ENCODE peak calls at places on chromosomes 3 and 15, in seven cellular contexts. P is colonic mucosa, X is ascending aorta, J is kidney, G is BE2C, N is A549, A is foreskin keratinocyte. Z is an unnamed sample.

GRCh38 chr3:139427283-139428060 is 38.0 kb upstream of the COPB2 start:
- DNase-seq in P (no peak), X (no peak), J (no peak), G (peak; percentile 23), N (peak; percentile 49), A (peak; percentile 26), Z (peak; percentile 92)

GRCh38 chr3:51794202-51794601 is 15.2 kb upstream of the IQCF6 start:
- DNase-seq in P (no peak), X (no peak), J (no peak), G (no peak), N (no peak), A (no peak), Z (no peak)

GRCh38 chr15:23422946-23423708 is 23.9 kb downstream of the GOLGA6L2 start:
- DNase-seq in P (no peak), X (no peak), J (peak; percentile 43), G (no peak), N (no peak), A (no peak), Z (no peak)

GRCh38 chr3:134054881-134055280 is 25.2 kb upstream of the SLCO2A1 start:
- DNase-seq in P (no peak), X (no peak), J (no peak), G (no peak), N (no peak), A (no peak), Z (no peak)

GRCh38 chr15:90749754-90750153 is 32.6 kb downstream of the BLM start:
- DNase-seq in P (no peak), X (no peak), J (no peak), G (no peak), N (no peak), A (no peak), Z (peak; percentile 21)

GRCh38 chr3:70519913-70520659 is 207.6 kb upstream of the MDFIC2 start:
- DNase-seq in P (no peak), X (no peak), J (no peak), G (no peak), N (no peak), A (no peak), Z (no peak)

GRCh38 chr15:90954712-90955671 is at the start of gene RCCD1:
- DNase-seq in P (peak; percentile 97), X (peak; percentile 84), J (peak; percentile 98), G (peak; percentile 96), N (peak; percentile 100), A (peak; percentile 77), Z (peak; percentile 97)

GRCh38 chr15:36465304-36465703 is 114.1 kb upstream of the CDIN1 start:
- DNase-seq in P (no peak), X (no peak), J (no peak), G (no peak), N (no peak), A (no peak), Z (no peak)

GRCh38 chr3:66763294-66763693 is 234.8 kb upstream of the KBTBD8 start:
- DNase-seq in P (peak; percentile 19), X (no peak), J (no peak), G (no peak), N (no peak), A (peak; percentile 75), Z (no peak)

GRCh38 chr15:65828566-65828965 is 36.5 kb upstream of the DENND4A start:
- DNase-seq in P (no peak), X (no peak), J (no peak), G (no peak), N (no peak), A (no peak), Z (no peak)

GRCh38 chr3:4606915-4607314 is 113.8 kb downstream of the ITPR1 start:
- DNase-seq in P (no peak), X (no peak), J (no peak), G (no peak), N (no peak), A (no peak), Z (no peak)

GRCh38 chr3:53891500-53892334 is at the start of gene SELENOK:
- DNase-seq in P (peak; percentile 99), X (peak; percentile 98), J (peak; percentile 99), G (peak; percentile 93), N (peak; percentile 77), A (peak; percentile 96), Z (peak; percentile 96)

GRCh38 chr15:60729850-60730458 is 251.0 kb upstream of the ICE2 start:
- DNase-seq in P (no peak), X (no peak), J (no peak), G (no peak), N (no peak), A (no peak), Z (no peak)

GRCh38 chr3:195003006-195003892 is 267.7 kb downstream of the XXYLT1 start:
- DNase-seq in P (peak; percentile 9), X (no peak), J (no peak), G (no peak), N (no peak), A (no peak), Z (peak; percentile 91)

GRCh38 chr3:150216041-150216811 is 191.9 kb upstream of the TSC22D2 start:
- DNase-seq in P (no peak), X (peak; percentile 33), J (no peak), G (no peak), N (no peak), A (no peak), Z (peak; percentile 94)
- TF ChIP-seq CTCF in P (no peak), X (no peak), J (no peak), G (no peak), N (no peak), A (no peak), Z (no peak)

GRCh38 chr15:62846805-62847481 is 195.6 kb upstream of the TPM1 start:
- DNase-seq in P (no peak), X (no peak), J (no peak), G (no peak), N (no peak), A (no peak), Z (no peak)
- H3K4me1 ChIP-seq in P (no peaks in the 10 kb centered on the region), X (no peaks in the 10 kb centered on the region), J (peaks cover 2% of the 10 kb centered on the region), G (peaks cover 6% of the 10 kb centered on the region), N (peaks cover 74% of the 10 kb centered on the region), A (peaks cover 8% of the 10 kb centered on the region), Z (no peaks in the 10 kb centered on the region)

DNA sequence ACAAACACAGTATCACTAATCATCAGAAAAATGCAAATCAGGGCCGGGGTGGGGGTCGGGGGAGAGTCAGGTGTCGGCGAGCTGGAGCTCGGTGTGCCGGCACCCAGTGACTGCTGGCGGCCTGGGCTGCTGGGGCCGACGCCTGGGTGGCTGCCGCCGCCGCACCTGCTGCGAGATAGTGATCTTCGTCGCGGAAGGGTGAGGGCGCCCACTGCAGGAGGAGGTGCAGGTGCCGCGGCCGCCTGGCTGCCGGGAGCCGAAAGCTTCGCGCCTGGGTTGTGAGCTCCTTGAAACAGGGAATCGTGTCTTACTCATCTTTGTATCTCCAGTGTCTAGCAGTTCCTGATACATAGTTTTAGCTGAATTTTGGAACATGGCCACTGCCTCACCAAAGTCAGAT is 64.0 kb upstream of the CPOX start:
- DNase-seq in P (peak; percentile 39), X (no peak), J (peak; percentile 76), G (peak; percentile 61), N (peak; percentile 8), A (no peak), Z (peak; percentile 3)
- TF ChIP-seq CTCF in P (no peak), X (no peak), J (peak; percentile 35), G (peak; percentile 48), N (peak; percentile 37), A (peak; percentile 62), Z (peak; percentile 29)

GRCh38 chr3:12932754-12933153 is 91.4 kb upstream of the RPL32 start:
- DNase-seq in P (no peak), X (no peak), J (no peak), G (no peak), N (no peak), A (no peak), Z (no peak)

GRCh38 chr3:12932347-12932746 is 91.0 kb upstream of the RPL32 start:
- DNase-seq in P (no peak), X (no peak), J (no peak), G (no peak), N (no peak), A (no peak), Z (no peak)

GRCh38 chr3:12934431-12934830 is 93.1 kb upstream of the RPL32 start:
- DNase-seq in P (no peak), X (peak; percentile 73), J (no peak), G (no peak), N (no peak), A (no peak), Z (no peak)

GRCh38 chr3:12935023-12935860 is 93.9 kb upstream of the RPL32 start:
- DNase-seq in P (no peak), X (no peak), J (no peak), G (peak; percentile 51), N (no peak), A (no peak), Z (no peak)

DNA sequence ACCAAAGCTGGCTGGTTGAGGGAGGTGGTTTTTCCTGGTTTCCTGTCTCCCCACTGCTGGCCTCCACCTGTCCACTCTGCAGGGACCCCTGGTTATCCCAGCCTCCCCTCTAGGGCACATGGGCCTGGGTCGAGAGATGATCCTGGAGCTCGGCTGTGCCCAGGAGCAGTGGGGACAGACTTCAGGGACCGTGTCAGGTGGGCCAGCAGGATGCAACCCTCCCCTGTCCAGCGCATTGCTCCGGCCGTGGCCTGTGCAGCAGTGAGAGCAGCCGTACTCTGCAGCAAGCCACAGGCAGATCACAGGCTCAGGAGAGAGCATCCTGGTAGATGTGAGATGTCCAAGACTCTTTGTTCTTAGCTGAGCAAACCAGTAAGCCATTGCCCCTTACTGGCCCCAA is 92.5 kb upstream of the RPL32 start:
- DNase-seq in P (no peak), X (no peak), J (no peak), G (no peak), N (no peak), A (no peak), Z (no peak)
- H3K4me1 ChIP-seq in P (no peaks in the 10 kb centered on the region), X (peaks cover 21% of the 10 kb centered on the region), J (peaks cover 15% of the 10 kb centered on the region), G (no peaks in the 10 kb centered on the region), N (no peaks in the 10 kb centered on the region), A (no peaks in the 10 kb centered on the region), Z (no peaks in the 10 kb centered on the region)

DNA sequence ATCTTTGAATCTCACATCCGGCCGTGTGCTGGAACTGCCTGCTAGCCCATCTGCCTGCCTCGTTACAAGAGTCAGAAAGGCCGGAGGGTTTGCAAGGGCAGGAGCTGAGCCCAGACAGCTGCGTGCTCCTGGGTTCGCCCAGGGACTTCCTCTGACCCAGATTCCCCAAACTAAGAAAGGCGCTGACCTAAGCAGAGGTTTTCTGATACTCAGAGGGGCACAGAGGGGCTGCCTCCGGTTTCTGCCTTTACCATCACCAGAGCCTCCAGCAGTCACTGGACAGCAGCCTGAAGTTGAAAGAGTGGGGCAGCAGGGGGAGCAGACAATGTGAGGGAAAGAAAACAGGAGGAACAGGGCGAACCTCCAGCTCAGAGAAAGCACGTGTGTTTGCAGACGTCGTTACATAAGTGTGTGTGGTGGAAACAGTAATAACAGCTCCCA is 33.4 kb upstream of the RAD18 start:
- DNase-seq in P (no peak), X (no peak), J (no peak), G (no peak), N (no peak), A (no peak), Z (no peak)
- TF ChIP-seq CTCF in P (no peak), X (no peak), J (no peak), G (no peak), N (no peak), A (peak; percentile 17), Z (no peak)

DNA sequence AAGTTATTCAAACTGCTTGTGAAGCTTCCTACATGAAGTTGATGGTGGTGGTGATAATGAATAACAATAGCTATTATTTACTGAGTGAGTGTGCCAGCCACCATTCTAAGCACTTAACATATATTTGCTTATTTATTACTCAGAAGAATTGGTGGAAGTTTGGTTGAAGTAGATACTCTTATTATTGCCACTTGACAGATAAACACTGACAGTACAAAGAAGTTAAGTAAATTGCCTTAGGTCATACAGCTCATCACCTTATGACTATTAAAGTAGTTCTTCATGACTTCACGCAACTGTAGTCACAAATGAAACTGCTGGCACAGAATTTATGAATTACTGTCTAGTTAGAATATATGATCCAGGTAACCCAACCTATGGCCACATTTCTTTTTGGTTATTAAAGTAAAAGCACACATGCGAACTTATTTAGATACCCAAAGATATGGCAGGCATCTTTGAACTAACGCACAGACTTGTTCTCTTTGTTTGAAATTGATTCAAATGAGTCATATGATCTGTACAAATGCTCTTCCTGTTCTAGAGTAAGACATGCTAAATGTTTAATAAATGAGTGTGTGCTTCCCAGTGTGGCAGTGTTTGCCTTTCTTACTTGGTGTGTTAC is 99.8 kb upstream of the NR2F2 start:
- DNase-seq in P (no peak), X (no peak), J (no peak), G (no peak), N (peak; percentile 50), A (peak; percentile 94), Z (no peak)
- H3K4me1 ChIP-seq in P (no peaks in the 10 kb centered on the region), X (no peaks in the 10 kb centered on the region), J (no peaks in the 10 kb centered on the region), G (no peaks in the 10 kb centered on the region), N (peaks cover 21% of the 10 kb centered on the region), A (peaks cover 17% of the 10 kb centered on the region), Z (no peaks in the 10 kb centered on the region)